ENCODE peak calls at places on chromosomes 1 and 21, in four cellular contexts. One of them, this sample, is unnamed. For H3K27me3 and H3K4me1, the result is how much of the 10 kb centered on the place peaks cover.

GRCh38 chr1:25082216-25082899 is 149.9 kb downstream of the SYF2 start:
- DNase-seq in stomach: no peak
- DNase-seq in tibial nerve: no peak
- DNase-seq in NT2/D1: no peak
- DNase-seq in this sample: no peak

GRCh38 chr1:30904191-30904961 is 4.2 kb downstream of the SDC3 start:
- DNase-seq in stomach: no peak
- DNase-seq in tibial nerve: no peak
- DNase-seq in NT2/D1: no peak
- DNase-seq in this sample: no peak

GRCh38 chr21:41573902-41574690 is 66.1 kb upstream of the TMPRSS2 start:
- DNase-seq in stomach: no peak
- DNase-seq in tibial nerve: no peak
- DNase-seq in NT2/D1: no peak
- DNase-seq in this sample: no peak

GRCh38 chr1:244060691-244061090 is 9.6 kb downstream of the ZBTB18 start:
- DNase-seq in stomach: no peak
- DNase-seq in tibial nerve: no peak
- DNase-seq in NT2/D1: no peak
- DNase-seq in this sample: no peak

GRCh38 chr1:22914633-22915217 is 57.9 kb downstream of the LACTBL1 start:
- DNase-seq in stomach: no peak
- DNase-seq in tibial nerve: no peak
- DNase-seq in NT2/D1: no peak
- DNase-seq in this sample: no peak

GRCh38 chr1:6496360-6496704 is 4.9 kb upstream of the PLEKHG5 start:
- DNase-seq in stomach: no peak
- DNase-seq in tibial nerve: no peak
- DNase-seq in NT2/D1: no peak
- DNase-seq in this sample: no peak

GRCh38 chr1:200971955-200972711 is 51.4 kb downstream of the KIF21B start:
- DNase-seq in stomach: peak
- DNase-seq in tibial nerve: peak
- DNase-seq in NT2/D1: peak
- DNase-seq in this sample: peak

GRCh38 chr1:52633291-52633754 is 355 bp downstream of the SHISAL2A start:
- DNase-seq in stomach: no peak
- DNase-seq in tibial nerve: no peak
- DNase-seq in NT2/D1: no peak
- DNase-seq in this sample: no peak

GRCh38 chr1:28296401-28297220 is 32.2 kb upstream of the MED18 start:
- DNase-seq in stomach: no peak
- DNase-seq in tibial nerve: no peak
- DNase-seq in NT2/D1: peak
- DNase-seq in this sample: peak

GRCh38 chr1:53265581-53265980 is 27.3 kb upstream of the MAGOH start:
- DNase-seq in stomach: no peak
- DNase-seq in tibial nerve: no peak
- DNase-seq in NT2/D1: no peak
- DNase-seq in this sample: no peak

GRCh38 chr1:24250791-24251190 is 63.7 kb upstream of the IFNLR1 start:
- DNase-seq in stomach: no peak
- DNase-seq in tibial nerve: no peak
- DNase-seq in NT2/D1: no peak
- DNase-seq in this sample: no peak

GRCh38 chr1:159076753-159077656 is at the start of gene AIM2:
- DNase-seq in stomach: peak
- DNase-seq in tibial nerve: no peak
- DNase-seq in NT2/D1: no peak
- DNase-seq in this sample: no peak

GRCh38 chr1:212119863-212120262 is 84.3 kb downstream of the DTL start:
- DNase-seq in stomach: no peak
- DNase-seq in tibial nerve: no peak
- DNase-seq in NT2/D1: no peak
- DNase-seq in this sample: no peak

GRCh38 chr21:37758997-37759396 is 157.3 kb downstream of the KCNJ6 start:
- DNase-seq in stomach: peak
- DNase-seq in tibial nerve: no peak
- DNase-seq in NT2/D1: peak
- DNase-seq in this sample: peak

GRCh38 chr1:94866178-94866822 is 46.1 kb downstream of the SLC44A3 start:
- DNase-seq in stomach: no peak
- DNase-seq in tibial nerve: no peak
- DNase-seq in NT2/D1: no peak
- DNase-seq in this sample: no peak

GRCh38 chr1:75097686-75098085 is 36.5 kb upstream of the LHX8 start:
- DNase-seq in stomach: no peak
- DNase-seq in tibial nerve: no peak
- DNase-seq in NT2/D1: no peak
- DNase-seq in this sample: no peak

GRCh38 chr1:185823471-185823870 is 89.3 kb downstream of the HMCN1 start:
- DNase-seq in stomach: no peak
- DNase-seq in tibial nerve: no peak
- DNase-seq in NT2/D1: no peak
- DNase-seq in this sample: no peak

GRCh38 chr21:38273745-38274544 is 17.2 kb downstream of the KCNJ15 start:
- DNase-seq in stomach: no peak
- DNase-seq in tibial nerve: no peak
- DNase-seq in NT2/D1: no peak
- DNase-seq in this sample: no peak

GRCh38 chr21:27061783-27062182 is 94.9 kb upstream of the ADAMTS5 start:
- DNase-seq in stomach: no peak
- DNase-seq in tibial nerve: no peak
- DNase-seq in NT2/D1: no peak
- DNase-seq in this sample: no peak

GRCh38 chr21:15768045-15768601 is 38.3 kb downstream of the USP25 start:
- DNase-seq in stomach: no peak
- DNase-seq in tibial nerve: no peak
- DNase-seq in NT2/D1: no peak
- DNase-seq in this sample: no peak

GRCh38 chr21:41958886-41959563 is 5.2 kb upstream of the C2CD2 start:
- DNase-seq in stomach: no peak
- DNase-seq in tibial nerve: no peak
- DNase-seq in NT2/D1: no peak
- DNase-seq in this sample: no peak

GRCh38 chr1:180198186-180198585 is 31.9 kb upstream of the LHX4 start:
- DNase-seq in stomach: no peak
- DNase-seq in tibial nerve: no peak
- DNase-seq in NT2/D1: peak
- DNase-seq in this sample: no peak

GRCh38 chr1:230163205-230163604 is 96.2 kb downstream of the GALNT2 start:
- DNase-seq in stomach: no peak
- DNase-seq in tibial nerve: no peak
- DNase-seq in NT2/D1: no peak
- DNase-seq in this sample: no peak

GRCh38 chr1:11842154-11843041 is 5.2 kb downstream of the NPPA start:
- DNase-seq in stomach: no peak
- DNase-seq in tibial nerve: no peak
- DNase-seq in NT2/D1: no peak
- DNase-seq in this sample: no peak

GRCh38 chr1:209723761-209724693 is 19.4 kb downstream of the HSD11B1 start:
- DNase-seq in stomach: no peak
- DNase-seq in tibial nerve: no peak
- DNase-seq in NT2/D1: no peak
- DNase-seq in this sample: no peak

GRCh38 chr1:99527078-99527477 is 118.8 kb upstream of the PALMD start:
- DNase-seq in stomach: no peak
- DNase-seq in tibial nerve: no peak
- DNase-seq in NT2/D1: no peak
- DNase-seq in this sample: no peak

GRCh38 chr1:115098979-115099692 is 9.8 kb upstream of the TSPAN2 start:
- DNase-seq in stomach: peak
- DNase-seq in tibial nerve: no peak
- DNase-seq in NT2/D1: no peak
- DNase-seq in this sample: no peak

GRCh38 chr1:178520803-178521202 is 7.9 kb downstream of the TEX35 start:
- DNase-seq in stomach: no peak
- DNase-seq in tibial nerve: no peak
- DNase-seq in NT2/D1: no peak
- DNase-seq in this sample: no peak

GRCh38 chr1:153770812-153771211 is 4.4 kb upstream of the SLC27A3 start:
- DNase-seq in stomach: no peak
- DNase-seq in tibial nerve: no peak
- DNase-seq in NT2/D1: no peak
- DNase-seq in this sample: no peak

GRCh38 chr1:234956821-234957329 is 171.8 kb downstream of the TOMM20 start:
- DNase-seq in stomach: no peak
- DNase-seq in tibial nerve: no peak
- DNase-seq in NT2/D1: peak
- DNase-seq in this sample: no peak

GRCh38 chr1:234955107-234955731 is 173.4 kb downstream of the TOMM20 start:
- DNase-seq in stomach: peak
- DNase-seq in tibial nerve: no peak
- DNase-seq in NT2/D1: no peak
- DNase-seq in this sample: no peak

GRCh38 chr1:234958066-234958701 is 170.5 kb downstream of the TOMM20 start:
- DNase-seq in stomach: no peak
- DNase-seq in tibial nerve: no peak
- DNase-seq in NT2/D1: peak
- DNase-seq in this sample: no peak

GRCh38 chr1:234958702-234959649 is 169.7 kb downstream of the TOMM20 start:
- DNase-seq in stomach: no peak
- DNase-seq in tibial nerve: no peak
- DNase-seq in NT2/D1: no peak
- DNase-seq in this sample: no peak

DNA sequence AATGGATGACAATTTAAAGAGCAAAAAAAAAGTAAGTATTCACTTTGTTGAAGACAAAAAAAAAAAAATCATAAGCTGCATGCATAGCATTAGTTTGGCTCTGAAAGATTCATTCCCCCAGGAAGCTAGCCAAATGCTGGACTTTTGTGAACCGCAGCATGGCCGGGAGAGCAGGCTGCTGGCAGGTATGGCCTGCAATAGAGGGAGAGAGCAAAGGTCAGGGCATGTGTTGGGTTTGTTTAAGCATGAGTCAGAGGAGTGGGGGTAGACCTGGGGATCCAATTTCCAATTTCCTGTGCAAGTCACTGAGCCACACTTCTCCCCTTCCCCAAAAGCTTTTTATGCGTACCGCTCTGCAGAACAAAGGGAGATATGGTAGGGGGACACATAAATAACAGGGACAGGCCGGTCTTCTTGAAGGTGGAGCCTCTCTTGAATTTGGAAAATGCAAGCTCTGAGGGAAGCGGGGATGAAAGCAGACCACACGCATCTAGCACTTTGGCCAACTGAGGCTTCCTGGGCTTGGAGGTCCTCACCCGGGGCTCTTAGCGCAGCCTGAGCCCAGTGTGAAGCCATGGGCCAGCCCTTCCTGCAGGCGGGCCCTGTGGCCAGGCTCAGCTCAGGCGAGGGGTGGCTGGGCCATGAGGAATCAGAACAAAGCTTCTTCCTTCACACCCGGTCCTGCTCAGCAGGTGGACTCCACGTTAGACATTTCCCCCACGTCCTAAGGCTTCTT is 171.1 kb downstream of the TOMM20 start:
- DNase-seq in stomach: peak
- DNase-seq in tibial nerve: no peak
- DNase-seq in NT2/D1: peak
- DNase-seq in this sample: no peak
- H3K4me3 ChIP-seq in stomach: no peak
- H3K4me3 ChIP-seq in tibial nerve: no peak
- H3K4me3 ChIP-seq in NT2/D1: no peak
- H3K4me3 ChIP-seq in this sample: no peak

DNA sequence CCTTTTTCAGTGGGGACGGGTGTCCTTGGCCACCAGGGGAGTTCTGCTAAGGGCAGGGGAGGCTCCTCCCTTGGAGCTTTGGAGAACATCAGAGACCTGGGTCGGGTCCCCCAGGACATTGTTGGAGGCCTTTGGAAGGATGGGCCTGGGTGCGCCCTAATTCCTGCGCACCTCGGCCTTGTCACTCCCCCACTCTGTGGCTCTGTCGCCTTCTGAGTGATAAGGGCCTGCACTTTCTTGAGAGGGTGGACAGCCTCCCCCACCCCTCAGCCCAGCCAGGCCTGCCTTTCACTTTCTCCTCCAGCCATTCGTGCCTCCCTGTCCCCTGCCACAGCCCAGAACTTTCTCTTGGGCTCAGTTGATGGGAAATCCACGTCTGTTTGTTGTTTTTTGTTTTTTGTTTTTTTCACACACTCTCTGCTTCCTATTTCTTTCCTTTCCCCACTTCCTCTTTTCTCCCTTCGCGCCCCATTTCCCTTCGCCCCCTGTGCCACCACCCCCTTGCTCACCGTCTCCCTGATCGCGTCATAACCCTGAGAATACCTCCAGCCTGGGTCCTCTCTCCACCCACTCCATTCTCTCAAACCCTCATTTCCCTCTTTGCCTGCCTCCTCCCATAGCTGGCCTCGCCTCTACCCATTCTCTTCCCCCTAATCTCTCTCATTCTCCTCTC is 85.6 kb downstream of the PAX7 start:
- DNase-seq in stomach: no peak
- DNase-seq in tibial nerve: no peak
- DNase-seq in NT2/D1: no peak
- DNase-seq in this sample: no peak
- H3K27me3 ChIP-seq in stomach: under half
- H3K27me3 ChIP-seq in tibial nerve: half or more
- H3K27me3 ChIP-seq in NT2/D1: half or more
- H3K27me3 ChIP-seq in this sample: under half

DNA sequence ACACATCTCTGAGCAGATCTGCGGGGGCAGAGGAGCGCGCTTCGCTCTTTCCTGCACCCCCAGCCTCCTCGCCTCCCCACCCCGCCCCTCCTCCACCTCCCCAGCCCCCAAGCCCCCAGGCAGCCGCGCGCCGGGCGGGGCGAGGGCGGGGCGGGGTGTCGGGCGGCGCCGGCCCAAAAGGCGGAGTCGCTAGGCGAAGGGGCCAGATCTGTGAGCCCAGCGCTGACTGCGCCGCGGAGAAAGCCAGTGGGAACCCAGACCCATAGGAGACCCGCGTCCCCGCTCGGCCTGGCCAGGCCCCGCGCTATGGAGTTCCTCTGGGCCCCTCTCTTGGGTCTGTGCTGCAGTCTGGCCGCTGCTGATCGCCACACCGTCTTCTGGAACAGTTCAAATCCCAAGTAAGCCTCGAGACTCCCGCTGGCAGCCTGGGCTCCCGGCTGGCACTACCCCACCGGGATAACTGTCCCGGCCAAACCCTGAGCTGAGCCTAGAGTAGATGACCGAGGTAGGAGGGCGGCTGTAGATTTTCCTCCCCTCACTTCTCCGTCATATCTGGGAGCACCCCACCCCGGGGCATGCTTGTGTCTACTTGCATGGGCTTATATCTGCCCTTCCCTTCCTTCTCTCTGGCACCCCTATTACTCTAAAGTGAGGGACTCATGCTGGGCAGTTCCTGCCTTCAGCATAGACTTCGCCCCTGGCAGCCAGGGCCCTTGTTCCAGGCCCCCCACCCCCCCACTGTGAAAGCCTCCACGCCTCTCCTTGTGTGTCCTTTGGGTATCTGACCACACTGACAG is at the start of gene EFNA1:
- DNase-seq in stomach: peak
- DNase-seq in tibial nerve: peak
- DNase-seq in NT2/D1: no peak
- DNase-seq in this sample: no peak
- H3K4me1 ChIP-seq in stomach: half or more
- H3K4me1 ChIP-seq in tibial nerve: under half
- H3K4me1 ChIP-seq in NT2/D1: under half
- H3K4me1 ChIP-seq in this sample: under half

GRCh38 chr21:33026878-33027400 is 1.2 kb downstream of the OLIG2 start:
- DNase-seq in stomach: no peak
- DNase-seq in tibial nerve: no peak
- DNase-seq in NT2/D1: no peak
- DNase-seq in this sample: no peak
- H3K4me3 ChIP-seq in stomach: no peak
- H3K4me3 ChIP-seq in tibial nerve: no peak
- H3K4me3 ChIP-seq in NT2/D1: peak
- H3K4me3 ChIP-seq in this sample: no peak

GRCh38 chr1:229156819-229157218 is 114.1 kb upstream of the RAB4A start:
- DNase-seq in stomach: no peak
- DNase-seq in tibial nerve: no peak
- DNase-seq in NT2/D1: no peak
- DNase-seq in this sample: no peak
- H3K27me3 ChIP-seq in stomach: under half
- H3K27me3 ChIP-seq in tibial nerve: under half
- H3K27me3 ChIP-seq in NT2/D1: under half
- H3K27me3 ChIP-seq in this sample: under half

This sample was measured in iPS DF 6.9.